ENCODE peak calls at places on chromosomes 3 and 15, in four cellular contexts. One of them, this sample, is unnamed.
A peak's percentile ranks its signal among the peaks of the same experiment; 100 is the strongest.

GRCh38 chr3:188052229-188052965 is 101.6 kb upstream of the LPP start:
- DNase-seq in left ventricle myocardium inferior: peak; percentile 83
- DNase-seq in mammary epithelial cell: peak; percentile 20
- DNase-seq in spleen: no peak
- DNase-seq in this sample: no peak

GRCh38 chr3:24315991-24316390 is 178.7 kb downstream of the THRB start:
- DNase-seq in left ventricle myocardium inferior: no peak
- DNase-seq in mammary epithelial cell: peak; percentile 17
- DNase-seq in spleen: no peak
- DNase-seq in this sample: peak; percentile 52

GRCh38 chr3:106765342-106765741 is 611.9 kb upstream of the CCDC54 start:
- DNase-seq in left ventricle myocardium inferior: no peak
- DNase-seq in mammary epithelial cell: peak; percentile 98
- DNase-seq in spleen: no peak
- DNase-seq in this sample: peak; percentile 49

GRCh38 chr3:108297636-108298035 is 1.3 kb downstream of the HHLA2 start:
- DNase-seq in left ventricle myocardium inferior: peak; percentile 33
- DNase-seq in mammary epithelial cell: no peak
- DNase-seq in spleen: no peak
- DNase-seq in this sample: no peak

GRCh38 chr3:7667774-7668173 is 806.9 kb downstream of the GRM7 start:
- DNase-seq in left ventricle myocardium inferior: no peak
- DNase-seq in mammary epithelial cell: no peak
- DNase-seq in spleen: no peak
- DNase-seq in this sample: no peak

GRCh38 chr15:58057559-58057958 is 8.0 kb downstream of the ALDH1A2 start:
- DNase-seq in left ventricle myocardium inferior: no peak
- DNase-seq in mammary epithelial cell: peak; percentile 76
- DNase-seq in spleen: no peak
- DNase-seq in this sample: no peak

GRCh38 chr3:124395584-124396340 is 334.5 kb upstream of the UMPS start:
- DNase-seq in left ventricle myocardium inferior: peak; percentile 62
- DNase-seq in mammary epithelial cell: peak; percentile 14
- DNase-seq in spleen: no peak
- DNase-seq in this sample: peak; percentile 20

GRCh38 chr3:3806856-3807255 is 7.6 kb downstream of the LRRN1 start:
- DNase-seq in left ventricle myocardium inferior: no peak
- DNase-seq in mammary epithelial cell: no peak
- DNase-seq in spleen: no peak
- DNase-seq in this sample: no peak

GRCh38 chr3:11640009-11640673 is 3.6 kb downstream of the VGLL4 start:
- DNase-seq in left ventricle myocardium inferior: no peak
- DNase-seq in mammary epithelial cell: no peak
- DNase-seq in spleen: no peak
- DNase-seq in this sample: no peak

GRCh38 chr15:39788108-39788507 is 5.5 kb upstream of the FSIP1 start:
- DNase-seq in left ventricle myocardium inferior: no peak
- DNase-seq in mammary epithelial cell: no peak
- DNase-seq in spleen: no peak
- DNase-seq in this sample: peak; percentile 43

GRCh38 chr15:40308844-40309189 is 1.1 kb upstream of the PLCB2 start:
- DNase-seq in left ventricle myocardium inferior: no peak
- DNase-seq in mammary epithelial cell: no peak
- DNase-seq in spleen: peak; percentile 92
- DNase-seq in this sample: no peak

GRCh38 chr3:10204921-10205320 is 40.2 kb downstream of the IRAK2 start:
- DNase-seq in left ventricle myocardium inferior: no peak
- DNase-seq in mammary epithelial cell: no peak
- DNase-seq in spleen: no peak
- DNase-seq in this sample: no peak

GRCh38 chr3:188510366-188510765 is 356.4 kb downstream of the LPP start:
- DNase-seq in left ventricle myocardium inferior: no peak
- DNase-seq in mammary epithelial cell: peak; percentile 64
- DNase-seq in spleen: no peak
- DNase-seq in this sample: peak; percentile 34

GRCh38 chr3:67655364-67656121 is 1.1 kb upstream of the SUCLG2 start:
- DNase-seq in left ventricle myocardium inferior: no peak
- DNase-seq in mammary epithelial cell: no peak
- DNase-seq in spleen: peak; percentile 88
- DNase-seq in this sample: no peak

GRCh38 chr15:64774556-64775523 is 549 bp downstream of the RBPMS2 start:
- DNase-seq in left ventricle myocardium inferior: peak; percentile 28
- DNase-seq in mammary epithelial cell: no peak
- DNase-seq in spleen: no peak
- DNase-seq in this sample: peak; percentile 58

GRCh38 chr3:114509756-114510155 is 215.9 kb downstream of the TIGIT start:
- DNase-seq in left ventricle myocardium inferior: no peak
- DNase-seq in mammary epithelial cell: no peak
- DNase-seq in spleen: no peak
- DNase-seq in this sample: no peak

GRCh38 chr3:126836220-126836860 is 132.3 kb downstream of the CHCHD6 start:
- DNase-seq in left ventricle myocardium inferior: no peak
- DNase-seq in mammary epithelial cell: no peak
- DNase-seq in spleen: no peak
- DNase-seq in this sample: no peak

GRCh38 chr3:135965129-135965505 is 411 bp upstream of the PPP2R3A start:
- DNase-seq in left ventricle myocardium inferior: no peak
- DNase-seq in mammary epithelial cell: no peak
- DNase-seq in spleen: no peak
- DNase-seq in this sample: no peak

GRCh38 chr15:74957301-74958035 is 896 bp upstream of the RPP25 start:
- DNase-seq in left ventricle myocardium inferior: peak; percentile 59
- DNase-seq in mammary epithelial cell: no peak
- DNase-seq in spleen: peak; percentile 80
- DNase-seq in this sample: no peak

GRCh38 chr15:86772369-86773059 is 692.8 kb downstream of the AGBL1 start:
- DNase-seq in left ventricle myocardium inferior: no peak
- DNase-seq in mammary epithelial cell: no peak
- DNase-seq in spleen: no peak
- DNase-seq in this sample: no peak

GRCh38 chr3:31977736-31978135 is 3.3 kb downstream of the OSBPL10 start:
- DNase-seq in left ventricle myocardium inferior: no peak
- DNase-seq in mammary epithelial cell: no peak
- DNase-seq in spleen: no peak
- DNase-seq in this sample: peak; percentile 29
- H3K4me1 ChIP-seq in left ventricle myocardium inferior: peaks cover 39% of the 10 kb centered on the region
- H3K4me1 ChIP-seq in mammary epithelial cell: peaks cover 26% of the 10 kb centered on the region
- H3K4me1 ChIP-seq in spleen: peaks cover 39% of the 10 kb centered on the region
- H3K4me1 ChIP-seq in this sample: peaks cover 5% of the 10 kb centered on the region

GRCh38 chr15:94610069-94610863 is 378.9 kb downstream of the MCTP2 start:
- DNase-seq in left ventricle myocardium inferior: no peak
- DNase-seq in mammary epithelial cell: no peak
- DNase-seq in spleen: no peak
- DNase-seq in this sample: no peak

GRCh38 chr15:94607176-94607654 is 375.9 kb downstream of the MCTP2 start:
- DNase-seq in left ventricle myocardium inferior: peak; percentile 49
- DNase-seq in mammary epithelial cell: peak; percentile 6
- DNase-seq in spleen: peak; percentile 76
- DNase-seq in this sample: no peak

GRCh38 chr15:94615688-94616087 is 384.3 kb downstream of the MCTP2 start:
- DNase-seq in left ventricle myocardium inferior: no peak
- DNase-seq in mammary epithelial cell: no peak
- DNase-seq in spleen: no peak
- DNase-seq in this sample: no peak

DNA sequence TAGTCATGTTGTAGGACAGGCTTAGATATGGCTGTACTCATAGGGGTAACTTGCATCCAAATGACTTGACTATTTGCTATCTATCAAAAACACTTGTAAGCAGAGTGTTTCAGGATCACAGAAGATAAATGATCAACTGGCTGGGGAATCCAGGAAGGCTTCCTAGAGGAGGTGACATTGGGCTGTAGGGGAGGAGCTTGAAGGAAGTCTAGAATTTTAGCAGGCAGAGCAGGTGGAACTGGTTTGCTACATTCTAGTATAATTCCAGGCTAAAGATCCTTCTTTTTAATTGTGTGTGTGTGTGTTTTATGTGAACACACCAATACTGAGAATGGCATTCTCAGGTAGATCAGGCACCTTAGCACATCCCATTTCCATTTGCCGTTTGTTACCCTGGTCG is 380.3 kb downstream of the MCTP2 start:
- DNase-seq in left ventricle myocardium inferior: no peak
- DNase-seq in mammary epithelial cell: no peak
- DNase-seq in spleen: no peak
- DNase-seq in this sample: no peak
- H3K27me3 ChIP-seq in left ventricle myocardium inferior: no peaks in the 10 kb centered on the region
- H3K27me3 ChIP-seq in mammary epithelial cell: no peaks in the 10 kb centered on the region
- H3K27me3 ChIP-seq in spleen: no peaks in the 10 kb centered on the region
- H3K27me3 ChIP-seq in this sample: no peaks in the 10 kb centered on the region

GRCh38 chr3:20042331-20042730 is 2.1 kb downstream of the KAT2B start:
- DNase-seq in left ventricle myocardium inferior: no peak
- DNase-seq in mammary epithelial cell: no peak
- DNase-seq in spleen: no peak
- DNase-seq in this sample: no peak

GRCh38 chr3:20046556-20046955 is 6.3 kb downstream of the KAT2B start:
- DNase-seq in left ventricle myocardium inferior: no peak
- DNase-seq in mammary epithelial cell: no peak
- DNase-seq in spleen: no peak
- DNase-seq in this sample: no peak

GRCh38 chr3:20041197-20041780 is 1.0 kb downstream of the KAT2B start:
- DNase-seq in left ventricle myocardium inferior: peak; percentile 94
- DNase-seq in mammary epithelial cell: peak; percentile 65
- DNase-seq in spleen: peak; percentile 96
- DNase-seq in this sample: peak; percentile 70

GRCh38 chr3:20043398-20043797 is 3.2 kb downstream of the KAT2B start:
- DNase-seq in left ventricle myocardium inferior: peak; percentile 89
- DNase-seq in mammary epithelial cell: no peak
- DNase-seq in spleen: peak; percentile 90
- DNase-seq in this sample: peak; percentile 51

GRCh38 chr3:20043825-20044224 is 3.6 kb downstream of the KAT2B start:
- DNase-seq in left ventricle myocardium inferior: no peak
- DNase-seq in mammary epithelial cell: no peak
- DNase-seq in spleen: no peak
- DNase-seq in this sample: no peak
- H3K4me1 ChIP-seq in left ventricle myocardium inferior: peaks cover 91% of the 10 kb centered on the region
- H3K4me1 ChIP-seq in mammary epithelial cell: peaks cover 23% of the 10 kb centered on the region
- H3K4me1 ChIP-seq in spleen: peaks cover 72% of the 10 kb centered on the region
- H3K4me1 ChIP-seq in this sample: peaks cover 29% of the 10 kb centered on the region

GRCh38 chr3:169666501-169667379 is 3.2 kb upstream of the MECOM start:
- DNase-seq in left ventricle myocardium inferior: no peak
- DNase-seq in mammary epithelial cell: no peak
- DNase-seq in spleen: no peak
- DNase-seq in this sample: no peak
- H3K27me3 ChIP-seq in left ventricle myocardium inferior: peaks cover 95% of the 10 kb centered on the region
- H3K27me3 ChIP-seq in mammary epithelial cell: peaks cover 53% of the 10 kb centered on the region
- H3K27me3 ChIP-seq in spleen: peaks cover 8% of the 10 kb centered on the region
- H3K27me3 ChIP-seq in this sample: peaks cover 80% of the 10 kb centered on the region

DNA sequence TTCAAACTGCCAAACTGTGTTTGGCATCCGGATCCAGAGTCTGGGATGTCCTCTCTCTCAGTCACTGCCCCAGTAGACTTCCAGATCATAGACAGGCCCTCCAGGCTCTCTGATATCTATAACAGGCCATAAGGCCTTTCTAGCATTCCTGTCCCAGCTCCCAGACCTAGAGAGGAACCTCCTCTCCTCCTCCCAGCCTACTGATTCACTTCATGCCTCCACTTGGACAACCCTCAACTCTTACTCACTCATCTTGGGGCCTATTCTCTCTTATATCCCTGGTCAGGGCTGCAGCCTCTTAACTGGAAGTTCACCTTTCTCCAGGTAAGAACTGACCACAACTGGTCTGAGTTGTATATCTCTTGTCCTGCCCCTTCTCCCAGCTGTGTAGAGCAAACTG is 253.7 kb upstream of the TRIM42 start:
- DNase-seq in left ventricle myocardium inferior: no peak
- DNase-seq in mammary epithelial cell: peak; percentile 31
- DNase-seq in spleen: no peak
- DNase-seq in this sample: peak; percentile 15
- H3K4me1 ChIP-seq in left ventricle myocardium inferior: peaks cover 25% of the 10 kb centered on the region
- H3K4me1 ChIP-seq in mammary epithelial cell: peaks cover 27% of the 10 kb centered on the region
- H3K4me1 ChIP-seq in spleen: no peaks in the 10 kb centered on the region
- H3K4me1 ChIP-seq in this sample: peaks cover 34% of the 10 kb centered on the region

DNA sequence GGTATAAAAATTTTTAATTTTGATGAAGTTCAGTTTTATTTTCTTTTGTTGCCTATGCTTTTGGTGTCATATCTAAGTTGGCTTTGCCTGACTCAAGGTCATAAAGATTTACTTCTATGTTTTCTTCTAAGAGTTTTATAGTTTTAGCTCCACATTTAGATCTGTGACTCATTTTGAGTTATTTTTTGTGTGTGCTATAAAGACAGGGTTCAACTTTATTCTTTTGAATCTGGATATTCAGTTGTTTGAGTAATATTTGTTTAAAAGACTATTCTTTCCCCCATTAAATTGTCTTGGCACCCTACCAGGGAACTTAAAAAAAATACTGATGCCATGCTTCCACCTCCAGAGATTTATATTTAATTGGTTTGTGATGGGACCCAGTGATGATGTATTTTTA is 4.0 kb downstream of the MAP3K13 start:
- DNase-seq in left ventricle myocardium inferior: no peak
- DNase-seq in mammary epithelial cell: no peak
- DNase-seq in spleen: no peak
- DNase-seq in this sample: no peak
- H3K27me3 ChIP-seq in left ventricle myocardium inferior: no peaks in the 10 kb centered on the region
- H3K27me3 ChIP-seq in mammary epithelial cell: no peaks in the 10 kb centered on the region
- H3K27me3 ChIP-seq in spleen: no peaks in the 10 kb centered on the region
- H3K27me3 ChIP-seq in this sample: no peaks in the 10 kb centered on the region

GRCh38 chr15:92290359-92290992 is 103.2 kb upstream of the ST8SIA2 start:
- DNase-seq in left ventricle myocardium inferior: no peak
- DNase-seq in mammary epithelial cell: no peak
- DNase-seq in spleen: no peak
- DNase-seq in this sample: no peak
- H3K4me1 ChIP-seq in left ventricle myocardium inferior: peaks cover 32% of the 10 kb centered on the region
- H3K4me1 ChIP-seq in mammary epithelial cell: no peaks in the 10 kb centered on the region
- H3K4me1 ChIP-seq in spleen: no peaks in the 10 kb centered on the region
- H3K4me1 ChIP-seq in this sample: no peaks in the 10 kb centered on the region